ENCODE peak calls at places on chromosome 2, in seven cellular contexts. One of them, this sample, is unnamed.
A peak's percentile ranks its signal among the peaks of the same experiment; 100 is the strongest.

GRCh38 chr2:26901326-26902183 is 53.6 kb downstream of the DPYSL5 start:
- DNase-seq in CD8-positive, alpha-beta T cell: no peak
- DNase-seq in adrenal gland: no peak
- DNase-seq in lower lobe of right lung: no peak
- DNase-seq in stomach: no peak
- DNase-seq in cardiac muscle cell: no peak
- DNase-seq in Peyer's patch: no peak
- DNase-seq in this sample: no peak

GRCh38 chr2:226211439-226211838 is 588.2 kb downstream of the IRS1 start:
- DNase-seq in CD8-positive, alpha-beta T cell: no peak
- DNase-seq in adrenal gland: peak; percentile 36
- DNase-seq in lower lobe of right lung: no peak
- DNase-seq in stomach: no peak
- DNase-seq in cardiac muscle cell: no peak
- DNase-seq in Peyer's patch: no peak
- DNase-seq in this sample: peak; percentile 72

GRCh38 chr2:206846854-206847834 is 81.7 kb downstream of the FASTKD2 start:
- DNase-seq in CD8-positive, alpha-beta T cell: no peak
- DNase-seq in adrenal gland: no peak
- DNase-seq in lower lobe of right lung: no peak
- DNase-seq in stomach: no peak
- DNase-seq in cardiac muscle cell: peak; percentile 17
- DNase-seq in Peyer's patch: no peak
- DNase-seq in this sample: no peak

GRCh38 chr2:9419558-9419957 is 3.8 kb downstream of the ITGB1BP1 start:
- DNase-seq in CD8-positive, alpha-beta T cell: no peak
- DNase-seq in adrenal gland: no peak
- DNase-seq in lower lobe of right lung: no peak
- DNase-seq in stomach: no peak
- DNase-seq in cardiac muscle cell: no peak
- DNase-seq in Peyer's patch: no peak
- DNase-seq in this sample: no peak

GRCh38 chr2:130391872-130392670 is 36.2 kb downstream of the PTPN18 start:
- DNase-seq in CD8-positive, alpha-beta T cell: no peak
- DNase-seq in adrenal gland: no peak
- DNase-seq in lower lobe of right lung: no peak
- DNase-seq in stomach: no peak
- DNase-seq in cardiac muscle cell: peak; percentile 45
- DNase-seq in Peyer's patch: no peak
- DNase-seq in this sample: no peak

GRCh38 chr2:145985517-145985916 is 1465.6 kb upstream of the ZEB2 start:
- DNase-seq in CD8-positive, alpha-beta T cell: no peak
- DNase-seq in adrenal gland: no peak
- DNase-seq in lower lobe of right lung: no peak
- DNase-seq in stomach: no peak
- DNase-seq in cardiac muscle cell: peak; percentile 19
- DNase-seq in Peyer's patch: no peak
- DNase-seq in this sample: no peak

GRCh38 chr2:219460424-219460926 is 25.8 kb downstream of the SPEG start:
- DNase-seq in CD8-positive, alpha-beta T cell: no peak
- DNase-seq in adrenal gland: no peak
- DNase-seq in lower lobe of right lung: no peak
- DNase-seq in stomach: no peak
- DNase-seq in cardiac muscle cell: peak; percentile 96
- DNase-seq in Peyer's patch: no peak
- DNase-seq in this sample: no peak

GRCh38 chr2:177735318-177735803 is 337.2 kb downstream of the PDE11A start:
- DNase-seq in CD8-positive, alpha-beta T cell: no peak
- DNase-seq in adrenal gland: no peak
- DNase-seq in lower lobe of right lung: no peak
- DNase-seq in stomach: no peak
- DNase-seq in cardiac muscle cell: no peak
- DNase-seq in Peyer's patch: no peak
- DNase-seq in this sample: no peak

GRCh38 chr2:53559302-53559967 is 208.2 kb upstream of the CHAC2 start:
- DNase-seq in CD8-positive, alpha-beta T cell: no peak
- DNase-seq in adrenal gland: no peak
- DNase-seq in lower lobe of right lung: no peak
- DNase-seq in stomach: no peak
- DNase-seq in cardiac muscle cell: no peak
- DNase-seq in Peyer's patch: no peak
- DNase-seq in this sample: no peak

GRCh38 chr2:86825020-86825727 is 34.5 kb upstream of the CD8A start:
- DNase-seq in CD8-positive, alpha-beta T cell: peak; percentile 78
- DNase-seq in adrenal gland: no peak
- DNase-seq in lower lobe of right lung: no peak
- DNase-seq in stomach: no peak
- DNase-seq in cardiac muscle cell: no peak
- DNase-seq in Peyer's patch: no peak
- DNase-seq in this sample: no peak

GRCh38 chr2:12202301-12202700 is 455.9 kb downstream of the LPIN1 start:
- DNase-seq in CD8-positive, alpha-beta T cell: no peak
- DNase-seq in adrenal gland: no peak
- DNase-seq in lower lobe of right lung: no peak
- DNase-seq in stomach: no peak
- DNase-seq in cardiac muscle cell: no peak
- DNase-seq in Peyer's patch: no peak
- DNase-seq in this sample: peak; percentile 57

GRCh38 chr2:190467575-190468083 is 59.5 kb downstream of the MFSD6 start:
- DNase-seq in CD8-positive, alpha-beta T cell: no peak
- DNase-seq in adrenal gland: peak; percentile 39
- DNase-seq in lower lobe of right lung: no peak
- DNase-seq in stomach: no peak
- DNase-seq in cardiac muscle cell: no peak
- DNase-seq in Peyer's patch: no peak
- DNase-seq in this sample: no peak

DNA sequence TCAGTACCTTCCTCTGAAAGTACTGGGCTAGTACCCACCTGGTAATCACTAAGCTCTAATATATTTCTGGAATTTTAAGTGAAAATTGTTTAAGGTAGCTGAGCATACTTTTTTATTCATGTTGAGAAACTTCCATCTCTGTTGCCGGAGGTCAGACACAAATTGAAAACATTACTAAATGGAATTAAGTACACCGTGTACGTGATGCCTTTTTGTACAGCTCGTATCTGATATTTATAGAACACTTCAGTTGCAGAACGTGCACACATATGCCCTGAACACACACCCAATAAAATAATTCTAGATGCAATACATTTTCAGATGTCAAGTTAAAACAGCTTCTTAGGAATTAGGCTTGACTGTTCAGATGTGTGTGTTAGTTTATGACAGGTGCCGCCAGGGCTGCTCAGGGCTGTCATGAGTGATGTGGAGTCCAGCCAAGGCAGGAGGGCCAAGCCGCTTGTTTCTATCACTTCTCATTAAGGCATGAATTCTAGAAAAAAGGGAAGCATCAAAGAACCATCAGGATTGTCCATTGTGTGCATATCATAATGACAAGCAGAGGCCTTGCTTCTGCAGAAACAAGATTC is 80.9 kb upstream of the FOSL2 start:
- DNase-seq in CD8-positive, alpha-beta T cell: no peak
- DNase-seq in adrenal gland: no peak
- DNase-seq in lower lobe of right lung: no peak
- DNase-seq in stomach: no peak
- DNase-seq in cardiac muscle cell: no peak
- DNase-seq in Peyer's patch: no peak
- DNase-seq in this sample: no peak
- H3K27ac ChIP-seq in CD8-positive, alpha-beta T cell: no peak overlapping the region
- H3K27ac ChIP-seq in adrenal gland: no peak overlapping the region
- H3K27ac ChIP-seq in lower lobe of right lung: no peak overlapping the region
- H3K27ac ChIP-seq in stomach: no peak overlapping the region
- H3K27ac ChIP-seq in cardiac muscle cell: no peak overlapping the region
- H3K27ac ChIP-seq in Peyer's patch: no peak overlapping the region
- H3K27ac ChIP-seq in this sample: no peak overlapping the region

GRCh38 chr2:132669854-132670103 is 226 bp downstream of the LYPD1 start:
- DNase-seq in CD8-positive, alpha-beta T cell: no peak
- DNase-seq in adrenal gland: no peak
- DNase-seq in lower lobe of right lung: no peak
- DNase-seq in stomach: no peak
- DNase-seq in cardiac muscle cell: peak; percentile 67
- DNase-seq in Peyer's patch: no peak
- DNase-seq in this sample: no peak
- TF ChIP-seq CTCF in CD8-positive, alpha-beta T cell: no peak
- TF ChIP-seq CTCF in adrenal gland: no peak
- TF ChIP-seq CTCF in lower lobe of right lung: no peak
- TF ChIP-seq CTCF in stomach: no peak
- TF ChIP-seq CTCF in cardiac muscle cell: no peak
- TF ChIP-seq CTCF in Peyer's patch: no peak
- TF ChIP-seq CTCF in this sample: no peak

GRCh38 chr2:169625781-169626180 is 41.6 kb downstream of the PPIG start:
- DNase-seq in CD8-positive, alpha-beta T cell: no peak
- DNase-seq in adrenal gland: no peak
- DNase-seq in lower lobe of right lung: no peak
- DNase-seq in stomach: no peak
- DNase-seq in cardiac muscle cell: no peak
- DNase-seq in Peyer's patch: no peak
- DNase-seq in this sample: no peak
- H3K36me3 ChIP-seq in CD8-positive, alpha-beta T cell: peaks cover 8% of the 10 kb centered on the region
- H3K36me3 ChIP-seq in adrenal gland: peaks cover under 1% of the 10 kb centered on the region
- H3K36me3 ChIP-seq in lower lobe of right lung: peaks cover 82% of the 10 kb centered on the region
- H3K36me3 ChIP-seq in stomach: peaks cover 79% of the 10 kb centered on the region
- H3K36me3 ChIP-seq in cardiac muscle cell: peaks cover 13% of the 10 kb centered on the region
- H3K36me3 ChIP-seq in Peyer's patch: peaks cover 3% of the 10 kb centered on the region
- H3K36me3 ChIP-seq in this sample: peaks cover 16% of the 10 kb centered on the region

GRCh38 chr2:64192080-64192479 is 47.9 kb upstream of the PELI1 start:
- DNase-seq in CD8-positive, alpha-beta T cell: no peak
- DNase-seq in adrenal gland: no peak
- DNase-seq in lower lobe of right lung: no peak
- DNase-seq in stomach: no peak
- DNase-seq in cardiac muscle cell: no peak
- DNase-seq in Peyer's patch: no peak
- DNase-seq in this sample: no peak
- H3K27ac ChIP-seq in CD8-positive, alpha-beta T cell: no peak overlapping the region
- H3K27ac ChIP-seq in adrenal gland: peak overlapping the region; percentile 45
- H3K27ac ChIP-seq in lower lobe of right lung: peak overlapping the region; percentile 63
- H3K27ac ChIP-seq in stomach: peak overlapping the region; percentile 21
- H3K27ac ChIP-seq in cardiac muscle cell: no peak overlapping the region
- H3K27ac ChIP-seq in Peyer's patch: peak overlapping the region; percentile 3
- H3K27ac ChIP-seq in this sample: no peak overlapping the region

DNA sequence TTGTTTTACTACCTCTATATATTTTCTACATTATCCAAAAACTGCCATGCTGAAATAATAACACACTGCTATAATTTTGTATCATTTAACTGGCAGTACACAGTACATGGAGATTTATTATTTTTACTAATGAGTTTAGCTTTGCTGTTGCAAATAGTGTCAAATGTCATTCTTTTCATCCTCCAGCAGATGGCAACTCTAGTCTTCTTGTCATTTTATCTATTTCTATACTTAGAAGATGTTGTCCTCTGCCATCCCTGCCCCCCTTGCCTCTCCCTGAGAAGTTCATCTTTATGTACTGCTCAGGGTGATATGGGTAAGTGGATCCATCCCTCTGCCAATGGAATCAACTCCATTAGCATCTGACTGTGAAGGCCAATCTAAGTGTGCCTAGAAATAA is 21.7 kb upstream of the LRRTM1 start:
- DNase-seq in CD8-positive, alpha-beta T cell: no peak
- DNase-seq in adrenal gland: no peak
- DNase-seq in lower lobe of right lung: no peak
- DNase-seq in stomach: no peak
- DNase-seq in cardiac muscle cell: peak; percentile 64
- DNase-seq in Peyer's patch: no peak
- DNase-seq in this sample: no peak
- TF ChIP-seq CTCF in CD8-positive, alpha-beta T cell: no peak
- TF ChIP-seq CTCF in adrenal gland: no peak
- TF ChIP-seq CTCF in lower lobe of right lung: peak; percentile 20
- TF ChIP-seq CTCF in stomach: no peak
- TF ChIP-seq CTCF in cardiac muscle cell: peak; percentile 18
- TF ChIP-seq CTCF in Peyer's patch: peak; percentile 22
- TF ChIP-seq CTCF in this sample: peak; percentile 51

GRCh38 chr2:233088598-233089345 is 28.6 kb downstream of the INPP5D start:
- DNase-seq in CD8-positive, alpha-beta T cell: no peak
- DNase-seq in adrenal gland: no peak
- DNase-seq in lower lobe of right lung: no peak
- DNase-seq in stomach: peak; percentile 21
- DNase-seq in cardiac muscle cell: no peak
- DNase-seq in Peyer's patch: peak; percentile 32
- DNase-seq in this sample: no peak

GRCh38 chr2:233089851-233090250 is 29.7 kb downstream of the INPP5D start:
- DNase-seq in CD8-positive, alpha-beta T cell: no peak
- DNase-seq in adrenal gland: no peak
- DNase-seq in lower lobe of right lung: no peak
- DNase-seq in stomach: peak; percentile 20
- DNase-seq in cardiac muscle cell: no peak
- DNase-seq in Peyer's patch: peak; percentile 22
- DNase-seq in this sample: no peak

GRCh38 chr2:233085839-233086150 is 25.7 kb downstream of the INPP5D start:
- DNase-seq in CD8-positive, alpha-beta T cell: no peak
- DNase-seq in adrenal gland: peak; percentile 9
- DNase-seq in lower lobe of right lung: no peak
- DNase-seq in stomach: no peak
- DNase-seq in cardiac muscle cell: no peak
- DNase-seq in Peyer's patch: no peak
- DNase-seq in this sample: no peak

GRCh38 chr2:233085037-233085838 is 25.1 kb downstream of the INPP5D start:
- DNase-seq in CD8-positive, alpha-beta T cell: no peak
- DNase-seq in adrenal gland: peak; percentile 17
- DNase-seq in lower lobe of right lung: no peak
- DNase-seq in stomach: no peak
- DNase-seq in cardiac muscle cell: no peak
- DNase-seq in Peyer's patch: peak; percentile 18
- DNase-seq in this sample: no peak

DNA sequence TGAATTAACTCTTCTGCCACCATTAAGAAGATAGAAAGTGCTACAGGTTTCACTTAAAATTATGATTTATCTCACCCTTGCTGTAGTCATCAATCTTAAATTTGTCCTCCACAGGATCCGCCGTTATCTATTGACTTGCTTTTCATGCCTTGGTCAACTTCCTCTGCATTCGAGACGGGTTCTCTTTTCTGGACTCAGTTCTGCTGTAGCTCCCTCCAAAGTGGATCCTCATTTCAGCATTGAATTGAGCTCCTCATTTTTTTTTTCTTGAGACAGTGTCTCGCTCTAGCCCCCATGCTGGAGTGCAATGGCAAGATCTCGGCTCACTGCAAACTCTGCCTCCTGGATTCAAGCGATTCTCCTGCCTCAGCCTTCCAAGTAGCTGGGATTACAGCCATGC is 27.6 kb downstream of the INPP5D start:
- DNase-seq in CD8-positive, alpha-beta T cell: no peak
- DNase-seq in adrenal gland: peak; percentile 17
- DNase-seq in lower lobe of right lung: no peak
- DNase-seq in stomach: peak; percentile 4
- DNase-seq in cardiac muscle cell: no peak
- DNase-seq in Peyer's patch: no peak
- DNase-seq in this sample: no peak
- H3K36me3 ChIP-seq in CD8-positive, alpha-beta T cell: peaks cover 12% of the 10 kb centered on the region
- H3K36me3 ChIP-seq in adrenal gland: no peaks in the 10 kb centered on the region
- H3K36me3 ChIP-seq in lower lobe of right lung: no peaks in the 10 kb centered on the region
- H3K36me3 ChIP-seq in stomach: no peaks in the 10 kb centered on the region
- H3K36me3 ChIP-seq in cardiac muscle cell: no peaks in the 10 kb centered on the region
- H3K36me3 ChIP-seq in Peyer's patch: no peaks in the 10 kb centered on the region
- H3K36me3 ChIP-seq in this sample: no peaks in the 10 kb centered on the region

DNA sequence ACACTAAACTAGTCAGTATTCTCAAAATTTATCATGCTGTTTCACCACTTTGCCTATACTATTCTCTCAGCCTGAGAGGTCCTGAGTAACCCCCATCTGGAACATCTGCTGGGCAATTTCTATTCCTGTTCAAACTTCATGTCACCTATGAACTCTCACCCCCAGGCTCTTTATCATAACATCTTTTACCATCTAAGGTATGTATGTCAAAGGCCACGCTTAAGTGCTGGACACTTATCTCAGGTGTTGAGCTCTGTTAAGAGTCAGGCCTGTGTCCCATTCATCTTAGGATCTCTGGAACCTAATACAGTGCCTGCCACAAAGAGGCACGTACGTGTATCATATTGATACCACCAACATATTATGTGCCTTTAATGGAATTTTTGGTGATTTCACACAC is 4.9 kb downstream of the AAK1 start:
- DNase-seq in CD8-positive, alpha-beta T cell: no peak
- DNase-seq in adrenal gland: no peak
- DNase-seq in lower lobe of right lung: no peak
- DNase-seq in stomach: no peak
- DNase-seq in cardiac muscle cell: no peak
- DNase-seq in Peyer's patch: no peak
- DNase-seq in this sample: no peak
- H3K27ac ChIP-seq in CD8-positive, alpha-beta T cell: no peak overlapping the region
- H3K27ac ChIP-seq in adrenal gland: no peak overlapping the region
- H3K27ac ChIP-seq in lower lobe of right lung: no peak overlapping the region
- H3K27ac ChIP-seq in stomach: no peak overlapping the region
- H3K27ac ChIP-seq in cardiac muscle cell: peak overlapping the region; percentile 46
- H3K27ac ChIP-seq in Peyer's patch: no peak overlapping the region
- H3K27ac ChIP-seq in this sample: no peak overlapping the region

This sample was measured in brain microvascular endothelial cell.